ENCODE peak calls at places on chromosomes 12 and 14, in ten cellular contexts. W, E, H, M, Q, I, L, G, U and O are unnamed samples.

GRCh38 chr14:90438841-90439240 is 42.0 kb downstream of the CALM1 start:
- DNase-seq in W (no peak), E (no peak), H (no peak), M (no peak), Q (no peak), I (no peak), L (no peak), G (no peak), U (no peak), O (no peak)

GRCh38 chr12:80175307-80175930 is 76.1 kb downstream of the OTOGL start:
- DNase-seq in W (no peak), E (no peak), H (no peak), M (no peak), Q (no peak), I (no peak), L (no peak), G (no peak), U (peak; percentile 37), O (no peak)

GRCh38 chr12:26277511-26278246 is 82.3 kb downstream of the SSPN start:
- DNase-seq in W (no peak), E (no peak), H (no peak), M (peak; percentile 51), Q (no peak), I (peak; percentile 86), L (no peak), G (no peak), U (no peak), O (peak; percentile 80)

GRCh38 chr14:65620195-65620594 is 207.7 kb downstream of the FUT8 start:
- DNase-seq in W (no peak), E (no peak), H (no peak), M (no peak), Q (no peak), I (no peak), L (no peak), G (no peak), U (peak; percentile 28), O (no peak)

GRCh38 chr14:99921431-99921830 is 128.2 kb downstream of the EML1 start:
- DNase-seq in W (no peak), E (no peak), H (no peak), M (no peak), Q (no peak), I (no peak), L (no peak), G (no peak), U (no peak), O (no peak)

GRCh38 chr12:123996581-123996980 is 23.6 kb downstream of the ZNF664 start:
- DNase-seq in W (no peak), E (no peak), H (no peak), M (no peak), Q (no peak), I (no peak), L (no peak), G (no peak), U (no peak), O (no peak)

GRCh38 chr14:35398095-35398584 is 6.4 kb downstream of the NFKBIA start:
- DNase-seq in W (no peak), E (no peak), H (no peak), M (no peak), Q (no peak), I (no peak), L (no peak), G (peak; percentile 48), U (peak; percentile 19), O (no peak)

GRCh38 chr14:89587128-89587420 is 170.0 kb upstream of the FOXN3 start:
- DNase-seq in W (no peak), E (no peak), H (no peak), M (no peak), Q (no peak), I (no peak), L (no peak), G (no peak), U (no peak), O (no peak)

GRCh38 chr12:81329088-81329487 is 251.2 kb downstream of the ACSS3 start:
- DNase-seq in W (no peak), E (peak; percentile 5), H (no peak), M (peak; percentile 46), Q (no peak), I (no peak), L (no peak), G (peak; percentile 84), U (peak; percentile 41), O (no peak)
- TF ChIP-seq CTCF in W (no peak), E (peak; percentile 12), H (peak; percentile 40), M (peak; percentile 62), Q (no peak), I (peak; percentile 45), L (peak; percentile 64), G (peak; percentile 79), U (peak; percentile 30), O (peak; percentile 40)

GRCh38 chr12:114691196-114691595 is 7.2 kb upstream of the TBX3 start:
- DNase-seq in W (no peak), E (peak; percentile 54), H (no peak), M (no peak), Q (no peak), I (no peak), L (no peak), G (peak; percentile 49), U (no peak), O (no peak)

GRCh38 chr12:114693532-114693931 is 9.6 kb upstream of the TBX3 start:
- DNase-seq in W (no peak), E (no peak), H (no peak), M (no peak), Q (no peak), I (no peak), L (no peak), G (no peak), U (no peak), O (no peak)

GRCh38 chr12:114694436-114695304 is 10.7 kb upstream of the TBX3 start:
- DNase-seq in W (no peak), E (no peak), H (no peak), M (no peak), Q (no peak), I (no peak), L (no peak), G (no peak), U (no peak), O (no peak)

GRCh38 chr12:114691810-114692557 is 8.0 kb upstream of the TBX3 start:
- DNase-seq in W (no peak), E (peak; percentile 61), H (no peak), M (no peak), Q (no peak), I (no peak), L (no peak), G (peak; percentile 83), U (no peak), O (no peak)

GRCh38 chr12:114692558-114693531 is 8.9 kb upstream of the TBX3 start:
- DNase-seq in W (no peak), E (peak; percentile 72), H (no peak), M (no peak), Q (no peak), I (peak; percentile 22), L (no peak), G (peak; percentile 77), U (peak; percentile 36), O (no peak)
- TF ChIP-seq CTCF in W (no peak), E (peak; percentile 30), H (peak; percentile 45), M (no peak), Q (no peak), I (no peak), L (peak; percentile 46), G (peak; percentile 43), U (peak; percentile 15), O (no peak)

GRCh38 chr14:54724123-54724522 is 157.2 kb downstream of the SAMD4A start:
- DNase-seq in W (no peak), E (no peak), H (no peak), M (no peak), Q (no peak), I (no peak), L (no peak), G (no peak), U (no peak), O (no peak)

GRCh38 chr14:54724772-54725325 is 157.9 kb downstream of the SAMD4A start:
- DNase-seq in W (no peak), E (peak; percentile 30), H (no peak), M (no peak), Q (no peak), I (no peak), L (no peak), G (no peak), U (no peak), O (no peak)

GRCh38 chr14:54725998-54726397 is 159.1 kb downstream of the SAMD4A start:
- DNase-seq in W (no peak), E (no peak), H (no peak), M (no peak), Q (no peak), I (no peak), L (no peak), G (no peak), U (no peak), O (no peak)

GRCh38 chr14:54719406-54719805 is 152.5 kb downstream of the SAMD4A start:
- DNase-seq in W (no peak), E (no peak), H (no peak), M (no peak), Q (no peak), I (no peak), L (no peak), G (no peak), U (no peak), O (no peak)

DNA sequence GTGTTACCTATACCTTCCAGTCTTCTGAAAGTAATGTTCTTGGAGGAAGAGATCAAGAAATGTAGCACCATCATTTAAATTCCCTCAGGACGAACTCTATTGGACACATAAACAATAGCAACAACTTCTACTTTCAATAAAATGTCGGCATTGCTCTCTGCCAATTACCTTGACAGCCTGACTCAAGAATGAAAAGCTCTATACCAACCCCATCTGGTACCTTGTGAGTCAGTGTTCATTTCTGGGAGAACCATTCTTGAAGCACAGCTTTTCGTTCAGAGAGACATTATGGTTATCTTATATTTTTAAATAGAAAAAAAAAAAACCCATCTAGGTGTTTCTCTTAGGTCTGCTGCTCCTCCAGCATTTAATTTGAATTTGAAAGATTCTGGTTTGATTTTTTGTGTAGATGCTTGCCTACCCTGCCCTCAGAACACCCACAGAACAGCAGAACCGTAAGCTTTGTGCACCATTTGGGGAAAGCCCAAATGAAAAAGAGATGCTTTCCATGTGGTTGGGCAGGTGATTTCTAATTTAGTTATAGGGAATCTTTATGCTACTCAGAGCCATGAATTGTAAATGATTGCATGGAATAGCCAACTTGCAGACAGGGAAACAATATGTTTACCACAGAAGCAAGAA is 156.0 kb downstream of the SAMD4A start:
- DNase-seq in W (no peak), E (no peak), H (no peak), M (peak; percentile 20), Q (no peak), I (peak; percentile 47), L (no peak), G (no peak), U (peak; percentile 60), O (peak; percentile 33)
- TF ChIP-seq CTCF in W (no peak), E (peak; percentile 40), H (no peak), M (no peak), Q (no peak), I (peak; percentile 48), L (peak; percentile 41), G (peak; percentile 66), U (peak; percentile 51), O (peak; percentile 58)

GRCh38 chr14:75926431-75926830 is 55.4 kb downstream of the TGFB3 start:
- DNase-seq in W (no peak), E (no peak), H (no peak), M (no peak), Q (no peak), I (no peak), L (no peak), G (no peak), U (no peak), O (no peak)
- TF ChIP-seq CTCF in W (no peak), E (no peak), H (peak; percentile 44), M (no peak), Q (no peak), I (no peak), L (peak; percentile 46), G (peak; percentile 48), U (no peak), O (no peak)